ENCODE peak calls at places on chromosomes 13 and 19, in eight cellular contexts. I is NCI-H345; U is NCI-H510A; O is skeletal muscle cell; R is Right ventricle myocardium superior; L is fibroblast of pulmonary artery; T is MCF 10A; G is stimulated activated naive CD4-positive, alpha-beta T cell treated with Interleukin-2 at 50 U/mL for 16 hours. B is an unnamed sample.

GRCh38 chr19:13099073-13099999 is 3.3 kb downstream of the LYL1 start:
- DNase-seq in I (no peak), U (peak; percentile 54), O (no peak), R (peak; percentile 88), L (peak; percentile 37), T (no peak), G (peak; percentile 74), B (peak; percentile 94)

GRCh38 chr19:11173516-11174155 is 18.1 kb upstream of the SPC24 start:
- DNase-seq in I (no peak), U (no peak), O (no peak), R (no peak), L (no peak), T (no peak), G (no peak), B (no peak)

GRCh38 chr19:3577741-3578344 is 5.1 kb downstream of the HMG20B start:
- DNase-seq in I (no peak), U (no peak), O (no peak), R (no peak), L (no peak), T (no peak), G (no peak), B (no peak)

GRCh38 chr13:100156786-100157185 is 67.9 kb downstream of the PCCA start:
- DNase-seq in I (no peak), U (no peak), O (no peak), R (no peak), L (peak; percentile 48), T (peak; percentile 87), G (no peak), B (no peak)

GRCh38 chr19:31261019-31261595 is 88.1 kb downstream of the TSHZ3 start:
- DNase-seq in I (no peak), U (no peak), O (no peak), R (no peak), L (no peak), T (no peak), G (no peak), B (no peak)

GRCh38 chr19:39828634-39829032 is 5.3 kb downstream of the DYRK1B start:
- DNase-seq in I (no peak), U (no peak), O (no peak), R (no peak), L (no peak), T (no peak), G (no peak), B (no peak)

GRCh38 chr13:68304287-68304893 is 1074.3 kb upstream of the PCDH9 start:
- DNase-seq in I (peak; percentile 45), U (no peak), O (no peak), R (no peak), L (peak; percentile 19), T (peak; percentile 62), G (no peak), B (no peak)

GRCh38 chr19:46271488-46272197 is 25.2 kb upstream of the HIF3A start:
- DNase-seq in I (no peak), U (no peak), O (peak; percentile 41), R (no peak), L (peak; percentile 93), T (peak; percentile 68), G (peak; percentile 3), B (no peak)

GRCh38 chr19:11814707-11815050 is 606 bp downstream of the ZNF440 start:
- DNase-seq in I (no peak), U (no peak), O (no peak), R (no peak), L (peak; percentile 51), T (no peak), G (no peak), B (peak; percentile 44)

GRCh38 chr19:13881692-13882418 is 4.9 kb downstream of the NANOS3 start:
- DNase-seq in I (no peak), U (no peak), O (no peak), R (peak; percentile 65), L (no peak), T (no peak), G (peak; percentile 38), B (no peak)

GRCh38 chr13:59230484-59231264 is 933.1 kb downstream of the DIAPH3 start:
- DNase-seq in I (peak; percentile 16), U (no peak), O (no peak), R (no peak), L (no peak), T (no peak), G (no peak), B (no peak)

GRCh38 chr13:46179576-46180368 is 2.2 kb downstream of the LCP1 start:
- DNase-seq in I (no peak), U (no peak), O (no peak), R (peak; percentile 68), L (no peak), T (no peak), G (peak; percentile 77), B (no peak)

GRCh38 chr13:101979825-101980224 is 422.0 kb downstream of the FGF14 start:
- DNase-seq in I (peak; percentile 69), U (no peak), O (no peak), R (no peak), L (no peak), T (no peak), G (no peak), B (no peak)

GRCh38 chr19:44891016-44891882 is at the start of gene TOMM40:
- DNase-seq in I (peak; percentile 100), U (peak; percentile 100), O (no peak), R (peak; percentile 100), L (peak; percentile 100), T (peak; percentile 100), G (peak; percentile 100), B (no peak)

GRCh38 chr19:50427997-50428425 is 4.7 kb upstream of the MYBPC2 start:
- DNase-seq in I (no peak), U (no peak), O (peak; percentile 44), R (peak; percentile 93), L (peak; percentile 84), T (no peak), G (no peak), B (peak; percentile 64)

GRCh38 chr13:21321269-21321668 is 137.8 kb downstream of the ZDHHC20 start:
- DNase-seq in I (no peak), U (no peak), O (no peak), R (no peak), L (no peak), T (no peak), G (no peak), B (no peak)

GRCh38 chr19:32566246-32566830 is 14.7 kb upstream of the PDCD5 start:
- DNase-seq in I (no peak), U (no peak), O (peak; percentile 25), R (no peak), L (no peak), T (no peak), G (no peak), B (no peak)

GRCh38 chr13:50484472-50485113 is 358.9 kb downstream of the DLEU7 start:
- DNase-seq in I (no peak), U (no peak), O (no peak), R (no peak), L (no peak), T (no peak), G (no peak), B (no peak)

GRCh38 chr19:3184847-3185481 is 766 bp upstream of the NCLN start:
- DNase-seq in I (peak; percentile 89), U (peak; percentile 31), O (peak; percentile 28), R (peak; percentile 83), L (peak; percentile 79), T (no peak), G (peak; percentile 75), B (peak; percentile 82)

GRCh38 chr19:2235396-2236284 is 489 bp downstream of the PLEKHJ1 start:
- DNase-seq in I (peak; percentile 92), U (no peak), O (no peak), R (no peak), L (no peak), T (no peak), G (no peak), B (peak; percentile 35)

GRCh38 chr13:50129923-50130685 is 114.9 kb downstream of the KCNRG start:
- DNase-seq in I (no peak), U (no peak), O (no peak), R (peak; percentile 62), L (peak; percentile 31), T (peak; percentile 43), G (peak; percentile 17), B (peak; percentile 59)

GRCh38 chr19:9721861-9722260 is 46.7 kb downstream of the ZNF846 start:
- DNase-seq in I (no peak), U (no peak), O (no peak), R (no peak), L (no peak), T (peak; percentile 11), G (no peak), B (no peak)

GRCh38 chr19:39372047-39372802 is 18.7 kb downstream of the PAF1 start:
- DNase-seq in I (no peak), U (no peak), O (peak; percentile 77), R (peak; percentile 87), L (peak; percentile 98), T (peak; percentile 47), G (no peak), B (no peak)

GRCh38 chr13:45156565-45157361 is 36.5 kb downstream of the GTF2F2 start:
- DNase-seq in I (no peak), U (no peak), O (no peak), R (no peak), L (no peak), T (no peak), G (no peak), B (no peak)

GRCh38 chr13:20782116-20782708 is 8.5 kb upstream of the EEF1AKMT1 start:
- DNase-seq in I (no peak), U (no peak), O (no peak), R (no peak), L (no peak), T (no peak), G (no peak), B (no peak)

GRCh38 chr19:54448037-54448773 is 794 bp upstream of the LENG8 start:
- DNase-seq in I (peak; percentile 2), U (no peak), O (no peak), R (peak; percentile 72), L (peak; percentile 60), T (peak; percentile 47), G (peak; percentile 54), B (peak; percentile 89)

GRCh38 chr13:67554296-67554695 is 324.2 kb upstream of the PCDH9 start:
- DNase-seq in I (no peak), U (no peak), O (no peak), R (no peak), L (no peak), T (no peak), G (no peak), B (no peak)

GRCh38 chr13:97030705-97031452 is 36.6 kb upstream of the OXGR1 start:
- DNase-seq in I (peak; percentile 18), U (no peak), O (no peak), R (no peak), L (peak; percentile 87), T (peak; percentile 51), G (no peak), B (peak; percentile 82)

GRCh38 chr13:45224181-45224580 is 23.3 kb upstream of the KCTD4 start:
- DNase-seq in I (no peak), U (no peak), O (no peak), R (no peak), L (no peak), T (no peak), G (no peak), B (no peak)

GRCh38 chr13:35722438-35723060 is 246.1 kb upstream of the MAB21L1 start:
- DNase-seq in I (no peak), U (no peak), O (no peak), R (no peak), L (no peak), T (no peak), G (no peak), B (no peak)

GRCh38 chr13:66659291-66660012 is 570.7 kb downstream of the PCDH9 start:
- DNase-seq in I (no peak), U (no peak), O (peak; percentile 76), R (no peak), L (peak; percentile 15), T (no peak), G (no peak), B (no peak)

GRCh38 chr19:1847348-1847683 is 967 bp downstream of the REXO1 start:
- DNase-seq in I (no peak), U (no peak), O (no peak), R (no peak), L (no peak), T (no peak), G (no peak), B (no peak)

GRCh38 chr13:113078895-113079720 is 26.5 kb upstream of the F7 start:
- DNase-seq in I (no peak), U (no peak), O (no peak), R (peak; percentile 20), L (no peak), T (no peak), G (no peak), B (peak; percentile 47)

GRCh38 chr19:42092350-42092749 is 16.4 kb downstream of the ZNF574 start:
- DNase-seq in I (peak; percentile 36), U (no peak), O (no peak), R (no peak), L (peak; percentile 26), T (peak; percentile 72), G (no peak), B (peak; percentile 93)

B was measured in lung microvascular endothelial cell.